ENCODE peak calls at places on chromosomes 3 and 15, in eight cellular contexts. T is CD8-positive, alpha-beta memory T cell; S is kidney; L is ovary; C is colonic mucosa; Q is CD4-positive, CD25-positive, alpha-beta regulatory T cell; N is A549; B is K562. J is an unnamed sample.

GRCh38 chr3:71908001-71908400 is 123.1 kb upstream of the PROK2 start:
- DNase-seq in T (no peak), B (no peak), C (no peak), S (peak; percentile 68), Q (no peak), N (no peak), L (no peak), J (no peak)

GRCh38 chr3:184710870-184711365 is 946 bp downstream of the MAGEF1 start:
- DNase-seq in C (peak; percentile 33), N (peak; percentile 11), L (peak; percentile 31), T (no peak), Q (no peak), B (peak; percentile 36), S (no peak), J (no peak)

GRCh38 chr3:53166781-53167291 is 5.8 kb downstream of the PRKCD start:
- DNase-seq in B (no peak), S (no peak), T (no peak), L (peak; percentile 37), C (no peak), N (no peak), Q (no peak), J (no peak)

GRCh38 chr3:65182682-65183081 is 494.9 kb upstream of the ADAMTS9 start:
- DNase-seq in Q (no peak), T (no peak), B (no peak), N (no peak), S (no peak), C (no peak), L (no peak), J (no peak)

GRCh38 chr15:32687556-32687955 is 30.2 kb upstream of the GREM1 start:
- DNase-seq in B (no peak), Q (no peak), T (no peak), C (no peak), S (no peak), N (peak; percentile 75), L (no peak), J (peak; percentile 77)

GRCh38 chr3:48739955-48740823 is 23.2 kb upstream of the IP6K2 start:
- DNase-seq in N (peak; percentile 82), T (peak; percentile 58), B (peak; percentile 82), Q (peak; percentile 38), S (peak; percentile 96), C (peak; percentile 97), L (peak; percentile 89), J (no peak)

GRCh38 chr3:57026918-57027317 is 33.5 kb upstream of the SPATA12 start:
- DNase-seq in S (no peak), C (peak; percentile 36), Q (no peak), B (no peak), N (peak; percentile 15), T (no peak), L (no peak), J (no peak)

GRCh38 chr15:43268111-43269105 is 1.7 kb upstream of the TGM5 start:
- DNase-seq in S (no peak), B (no peak), Q (no peak), L (no peak), T (no peak), C (no peak), N (no peak), J (no peak)

GRCh38 chr15:79230766-79231165 is 51.8 kb upstream of the ANKRD34C start:
- DNase-seq in Q (no peak), N (no peak), L (no peak), B (no peak), T (no peak), C (no peak), S (no peak), J (no peak)

GRCh38 chr3:46865034-46865507 is 1.8 kb upstream of the MYL3 start:
- DNase-seq in T (peak; percentile 16), L (peak; percentile 63), B (no peak), N (no peak), C (no peak), Q (no peak), S (peak; percentile 84), J (no peak)

GRCh38 chr15:49987198-49987785 is 131.7 kb downstream of the ATP8B4 start:
- DNase-seq in T (no peak), L (no peak), B (no peak), C (no peak), S (no peak), Q (no peak), N (no peak), J (no peak)

GRCh38 chr3:157502916-157503620 is at the start of gene VEPH1:
- DNase-seq in S (no peak), B (no peak), T (no peak), Q (no peak), N (peak; percentile 9), C (peak; percentile 39), L (no peak), J (no peak)

GRCh38 chr15:50181206-50181982 is 602 bp upstream of the SLC27A2 start:
- DNase-seq in T (no peak), S (no peak), B (no peak), N (no peak), L (no peak), C (no peak), Q (no peak), J (no peak)

GRCh38 chr3:111548060-111548459 is 6.1 kb downstream of the CD96 start:
- DNase-seq in S (no peak), C (no peak), L (no peak), N (no peak), T (no peak), Q (no peak), B (no peak), J (no peak)

GRCh38 chr3:8504611-8504973 is 3.0 kb downstream of the LMCD1 start:
- DNase-seq in T (no peak), B (no peak), S (no peak), N (no peak), C (no peak), L (no peak), Q (no peak), J (no peak)
- H3K27ac ChIP-seq in T (no peak overlapping the region), B (no peak overlapping the region), S (no peak overlapping the region), N (peak overlapping the region; percentile 88), C (no peak overlapping the region), L (peak overlapping the region; percentile 55), Q (peak overlapping the region; percentile 60), J (no peak overlapping the region)

DNA sequence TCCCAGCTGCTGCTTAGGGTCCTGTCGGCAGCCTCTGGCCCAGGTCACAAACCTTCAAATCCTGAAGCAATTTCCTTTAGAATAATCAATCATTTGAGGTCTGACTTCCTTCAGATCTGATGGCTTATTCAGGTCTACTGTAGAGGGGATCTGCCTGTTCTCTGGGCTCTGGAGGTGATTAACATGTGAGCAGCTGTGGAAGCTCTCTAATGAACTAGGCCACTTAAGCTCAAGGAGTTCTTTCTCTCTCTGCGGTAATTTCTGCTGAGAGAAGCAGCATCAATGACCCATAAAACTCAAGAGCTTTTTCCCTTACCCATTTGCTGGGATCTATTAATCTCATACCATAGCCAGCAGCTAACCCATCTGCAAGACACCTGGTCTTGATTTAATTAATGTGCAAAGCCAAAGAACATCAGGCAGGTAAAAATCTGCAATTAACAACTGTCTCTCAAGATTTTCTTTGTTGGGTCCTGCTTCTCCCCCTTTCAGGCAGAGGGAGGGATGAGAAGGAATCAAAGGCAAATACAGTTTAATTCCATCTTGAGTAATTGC is 73.2 kb upstream of the DLG1 start:
- DNase-seq in B (no peak), Q (no peak), L (no peak), C (no peak), N (no peak), T (no peak), S (peak; percentile 32), J (no peak)
- H3K27ac ChIP-seq in B (no peak overlapping the region), Q (no peak overlapping the region), L (no peak overlapping the region), C (no peak overlapping the region), N (peak overlapping the region; percentile 71), T (no peak overlapping the region), S (no peak overlapping the region), J (peak overlapping the region; percentile 97)

DNA sequence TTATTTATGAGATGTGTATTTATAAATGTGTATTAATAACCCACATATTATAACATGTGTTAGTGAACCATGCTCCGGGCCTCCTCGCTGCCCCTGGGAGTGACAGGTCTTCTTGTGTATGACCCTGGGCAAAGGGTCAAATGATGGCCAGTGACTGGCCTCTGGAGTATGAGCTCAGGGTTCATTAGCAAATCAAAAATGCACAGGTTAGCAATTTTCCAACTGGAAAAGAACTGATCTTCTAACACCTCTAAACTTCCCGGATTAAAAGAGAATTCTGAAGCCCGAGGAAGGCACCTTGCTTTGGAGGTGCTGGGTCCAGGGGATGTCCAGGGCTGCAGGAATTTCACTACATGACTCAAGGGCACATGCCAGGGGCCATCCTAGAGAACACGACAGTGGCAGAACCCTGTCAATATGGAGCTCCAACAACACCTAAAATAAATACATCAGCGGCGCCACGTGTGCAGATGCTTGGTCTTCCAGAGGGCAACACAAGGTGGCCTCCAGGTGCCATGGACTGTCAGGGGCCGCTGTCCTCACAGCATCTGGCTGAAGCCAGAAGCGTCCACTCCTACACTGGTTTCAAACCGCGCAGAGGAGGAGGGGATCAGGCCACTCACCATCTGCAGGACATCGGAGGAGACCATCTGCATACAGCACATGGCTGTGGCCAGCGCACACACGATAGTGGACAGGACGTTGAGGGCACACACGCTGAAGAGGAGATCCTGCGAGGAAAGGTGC is 118.3 kb downstream of the NSMCE3 start:
- DNase-seq in N (no peak), T (no peak), B (no peak), C (no peak), L (no peak), S (no peak), Q (no peak), J (no peak)
- H3K27ac ChIP-seq in N (no peak overlapping the region), T (no peak overlapping the region), B (no peak overlapping the region), C (no peak overlapping the region), L (no peak overlapping the region), S (no peak overlapping the region), Q (no peak overlapping the region), J (no peak overlapping the region)

DNA sequence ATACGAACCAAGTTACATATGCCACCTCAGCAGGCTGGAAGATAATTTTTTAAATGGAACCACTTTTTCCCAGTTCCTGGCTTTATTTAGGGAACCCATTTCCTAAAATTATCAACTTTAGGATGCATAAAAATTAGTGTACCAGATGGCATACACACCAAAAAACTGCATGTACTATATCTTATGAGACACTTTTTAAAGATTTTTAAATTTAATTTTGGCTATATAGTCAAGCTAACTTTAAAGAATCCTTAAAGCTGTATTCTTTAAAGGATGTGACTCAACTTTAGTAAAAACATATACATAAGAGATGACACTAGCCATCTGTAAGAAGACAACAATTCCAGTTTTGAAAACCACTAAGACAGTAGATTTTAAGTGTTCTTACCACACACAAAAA is 23.5 kb upstream of the SETMAR start:
- DNase-seq in Q (no peak), N (no peak), T (no peak), S (no peak), B (no peak), L (no peak), C (no peak), J (no peak)
- H3K27ac ChIP-seq in Q (no peak overlapping the region), N (no peak overlapping the region), T (no peak overlapping the region), S (no peak overlapping the region), B (no peak overlapping the region), L (no peak overlapping the region), C (no peak overlapping the region), J (no peak overlapping the region)

GRCh38 chr3:151835751-151836550 is 22.0 kb downstream of the AADAC start:
- DNase-seq in Q (no peak), N (peak; percentile 41), S (no peak), T (no peak), C (no peak), B (no peak), L (no peak), J (no peak)
- H3K27ac ChIP-seq in Q (no peak overlapping the region), N (peak overlapping the region; percentile 90), S (no peak overlapping the region), T (no peak overlapping the region), C (no peak overlapping the region), B (no peak overlapping the region), L (no peak overlapping the region), J (no peak overlapping the region)

DNA sequence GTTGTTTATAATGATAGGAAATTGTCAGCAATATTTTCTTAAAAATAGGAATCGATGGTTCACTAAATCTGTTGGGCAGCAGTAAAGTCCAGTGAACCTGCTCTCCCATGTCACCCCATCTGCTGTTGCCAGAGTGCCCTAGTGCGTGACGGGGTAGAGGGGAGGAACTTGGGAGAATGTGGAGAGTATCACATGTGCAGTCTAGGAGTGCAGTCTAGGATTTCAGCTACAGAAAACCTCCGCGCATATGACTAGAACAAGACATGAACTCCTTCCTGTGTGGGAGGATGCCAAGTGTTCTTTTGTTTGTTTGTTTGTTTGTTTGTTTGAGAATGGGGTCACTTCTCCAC is 74.6 kb upstream of the ACAD9 start:
- DNase-seq in Q (no peak), L (no peak), B (no peak), N (no peak), T (no peak), C (no peak), S (no peak), J (no peak)
- H3K27ac ChIP-seq in Q (peak overlapping the region; percentile 87), L (no peak overlapping the region), B (no peak overlapping the region), N (no peak overlapping the region), T (peak overlapping the region; percentile 64), C (peak overlapping the region; percentile 78), S (peak overlapping the region; percentile 27), J (peak overlapping the region; percentile 48)

J was measured in epithelial cell of prostate.